ENCODE peak calls at places on chromosome 1, in four cellular contexts. D, H, M and A are unnamed samples.

GRCh38 chr1:27154469-27154990 is 395 bp downstream of the SLC9A1 start:
- DNase-seq in M (no peak), D (no peak), H (no peak), A (no peak)

GRCh38 chr1:15835205-15835740 is 12.2 kb upstream of the SPEN start:
- DNase-seq in M (no peak), H (no peak), D (no peak), A (no peak)

GRCh38 chr1:108503062-108503740 is 53.1 kb downstream of the NBPF6 start:
- DNase-seq in D (no peak), H (peak), M (no peak), A (no peak)

GRCh38 chr1:230146709-230147108 is 79.7 kb downstream of the GALNT2 start:
- DNase-seq in D (no peak), H (no peak), M (no peak), A (no peak)

GRCh38 chr1:169287280-169287679 is 80.3 kb downstream of the NME7 start:
- DNase-seq in H (no peak), M (no peak), D (no peak), A (no peak)

GRCh38 chr1:25885602-25886001 is 10.1 kb upstream of the PAQR7 start:
- DNase-seq in D (no peak), M (no peak), H (no peak), A (no peak)

GRCh38 chr1:235088907-235089306 is 39.7 kb downstream of the TOMM20 start:
- DNase-seq in H (no peak), D (no peak), M (no peak), A (no peak)

GRCh38 chr1:233972563-233972950 is 68.1 kb downstream of the SLC35F3 start:
- DNase-seq in H (no peak), D (no peak), M (no peak), A (no peak)

GRCh38 chr1:213761845-213762407 is 225.8 kb upstream of the PROX1 start:
- DNase-seq in M (no peak), D (no peak), H (no peak), A (no peak)

GRCh38 chr1:209817691-209818090 is 10.1 kb upstream of the UTP25 start:
- DNase-seq in H (no peak), M (no peak), D (no peak), A (no peak)

GRCh38 chr1:203361843-203362524 is 11.1 kb upstream of the FMOD start:
- DNase-seq in M (no peak), D (peak), H (peak), A (no peak)

GRCh38 chr1:65178235-65178634 is 30.2 kb downstream of the AK4 start:
- DNase-seq in M (no peak), H (no peak), D (no peak), A (no peak)

GRCh38 chr1:87325982-87326738 is 2.5 kb upstream of the LMO4 start:
- DNase-seq in M (peak), H (no peak), D (peak), A (no peak)

GRCh38 chr1:194616835-194617234 is 1430.4 kb upstream of the B3GALT2 start:
- DNase-seq in M (no peak), D (no peak), H (no peak), A (no peak)

GRCh38 chr1:229260297-229260696 is 10.6 kb upstream of the RAB4A start:
- DNase-seq in H (no peak), M (no peak), D (no peak), A (no peak)

GRCh38 chr1:19332832-19333231 is 20.7 kb downstream of the SLC66A1 start:
- DNase-seq in D (no peak), H (no peak), M (no peak), A (no peak)

GRCh38 chr1:2555634-2556276 is 416 bp upstream of the TNFRSF14 start:
- DNase-seq in D (no peak), H (peak), M (peak), A (no peak)

GRCh38 chr1:39507230-39507928 is 15.9 kb downstream of the BMP8A start:
- DNase-seq in D (no peak), M (no peak), H (no peak), A (no peak)

GRCh38 chr1:180182721-180183311 is 28.1 kb downstream of the QSOX1 start:
- DNase-seq in M (no peak), H (no peak), D (no peak), A (no peak)

GRCh38 chr1:2251363-2251762 is 23.2 kb downstream of the SKI start:
- DNase-seq in H (no peak), M (no peak), D (no peak), A (no peak)

GRCh38 chr1:33118274-33118673 is 37.3 kb downstream of the AZIN2 start:
- DNase-seq in M (no peak), D (no peak), H (no peak), A (no peak)

GRCh38 chr1:6962956-6963915 is 178.0 kb downstream of the CAMTA1 start:
- DNase-seq in M (peak), D (no peak), H (no peak), A (no peak)

GRCh38 chr1:1381294-1381693 is 6.3 kb upstream of the AURKAIP1 start:
- DNase-seq in H (no peak), D (no peak), M (no peak), A (no peak)

GRCh38 chr1:32393832-32394140 is 455 bp downstream of the BSDC1 start:
- DNase-seq in M (no peak), H (peak), D (no peak), A (no peak)

GRCh38 chr1:212902054-212902453 is 44.0 kb downstream of the FLVCR1 start:
- DNase-seq in M (no peak), D (no peak), H (no peak), A (no peak)

GRCh38 chr1:224753491-224753890 is 137.4 kb downstream of the CNIH3 start:
- DNase-seq in D (no peak), H (no peak), M (no peak), A (no peak)

GRCh38 chr1:111732718-111733117 is 6.5 kb downstream of the INKA2 start:
- DNase-seq in M (no peak), H (no peak), D (no peak), A (no peak)

GRCh38 chr1:239511865-239512264 is 125.5 kb downstream of the CHRM3 start:
- DNase-seq in H (no peak), D (no peak), M (no peak), A (no peak)

GRCh38 chr1:87730274-87731222 is 401.9 kb downstream of the LMO4 start:
- DNase-seq in H (no peak), M (no peak), D (no peak), A (no peak)

GRCh38 chr1:42949312-42950145 is 9.1 kb downstream of the SLC2A1 start:
- DNase-seq in H (no peak), M (no peak), D (no peak), A (no peak)

GRCh38 chr1:221708076-221708571 is 33.8 kb downstream of the DUSP10 start:
- DNase-seq in M (peak), D (no peak), H (peak), A (no peak)

GRCh38 chr1:154931940-154932487 is 4.5 kb downstream of the PMVK start:
- DNase-seq in H (no peak), D (no peak), M (no peak), A (no peak)

GRCh38 chr1:19987719-19988118 is 8.3 kb upstream of the PLA2G2A start:
- DNase-seq in D (no peak), M (peak), H (no peak), A (no peak)

GRCh38 chr1:1556505-1556904 is 16.1 kb upstream of the TMEM240 start:
- DNase-seq in H (no peak), M (no peak), D (no peak), A (no peak)

GRCh38 chr1:208511242-208511860 is 267.2 kb upstream of the PLXNA2 start:
- DNase-seq in M (no peak), D (no peak), H (no peak), A (no peak)

GRCh38 chr1:200374569-200375312 is 35.1 kb downstream of the ZNF281 start:
- DNase-seq in D (no peak), M (no peak), H (no peak), A (no peak)

GRCh38 chr1:205577874-205578658 is 53.7 kb downstream of the ELK4 start:
- DNase-seq in D (no peak), H (no peak), M (no peak), A (no peak)

GRCh38 chr1:71689635-71690034 is 592.7 kb downstream of the NEGR1 start:
- DNase-seq in M (no peak), D (no peak), H (no peak), A (no peak)

GRCh38 chr1:69915347-69915746 is 290.0 kb downstream of the LRRC40 start:
- DNase-seq in M (no peak), D (no peak), H (no peak), A (no peak)

GRCh38 chr1:201022824-201023516 is 544 bp downstream of the KIF21B start:
- DNase-seq in H (no peak), D (no peak), M (no peak), A (no peak)